ENCODE peak calls at places on chromosomes 12 and 14, in seven cellular contexts. Z is HCT116, C is body of pancreas, O is transverse colon, K is tibial nerve, S is uterus, W is H1. V is an unnamed sample. For H3K27me3, the result is how much of the 10 kb centered on the place peaks cover.

GRCh38 chr14:104927432-104927816 is 2.7 kb downstream of the PLD4 start:
- DNase-seq in Z (no peak), S (no peak), K (no peak), C (no peak), W (no peak), O (no peak), V (no peak)

GRCh38 chr12:119446459-119446858 is 111.9 kb downstream of the CCDC60 start:
- DNase-seq in K (no peak), W (no peak), Z (no peak), S (no peak), C (no peak), O (no peak), V (no peak)

GRCh38 chr12:100114574-100114973 is 28.1 kb downstream of the BLTP3B start:
- DNase-seq in C (no peak), K (no peak), S (no peak), Z (no peak), O (no peak), W (no peak), V (no peak)

GRCh38 chr12:108641446-108642268 is 8.0 kb upstream of the SELPLG start:
- DNase-seq in O (no peak), K (no peak), W (no peak), S (no peak), Z (no peak), C (no peak), V (no peak)

GRCh38 chr14:85118274-85118673 is 411.7 kb upstream of the FLRT2 start:
- DNase-seq in Z (no peak), C (no peak), W (no peak), K (no peak), O (no peak), S (no peak), V (no peak)

GRCh38 chr12:2138294-2138693 is 85.5 kb downstream of the CACNA1C start:
- DNase-seq in Z (no peak), S (no peak), C (no peak), W (no peak), K (no peak), O (no peak), V (no peak)

GRCh38 chr14:54704768-54705167 is 137.8 kb downstream of the SAMD4A start:
- DNase-seq in S (no peak), O (no peak), C (no peak), Z (no peak), K (no peak), W (no peak), V (no peak)

GRCh38 chr12:87678453-87678852 is 350.7 kb downstream of the C12orf50 start:
- DNase-seq in W (no peak), S (no peak), O (no peak), Z (no peak), C (no peak), K (no peak), V (no peak)

GRCh38 chr14:85463512-85463911 is 66.4 kb upstream of the FLRT2 start:
- DNase-seq in K (no peak), Z (no peak), O (no peak), C (peak), W (no peak), S (no peak), V (no peak)

GRCh38 chr14:24196071-24197061 is 1.1 kb upstream of the TM9SF1 start:
- DNase-seq in O (no peak), Z (no peak), K (no peak), C (no peak), S (no peak), W (no peak), V (no peak)

GRCh38 chr14:24194873-24195185 is 412 bp downstream of the TM9SF1 start:
- DNase-seq in W (no peak), K (no peak), S (no peak), Z (no peak), O (no peak), C (no peak), V (no peak)

GRCh38 chr14:24197066-24197465 is 1.8 kb upstream of the TM9SF1 start:
- DNase-seq in W (no peak), O (no peak), C (no peak), S (no peak), K (no peak), Z (no peak), V (no peak)

GRCh38 chr14:24194186-24194872 is 912 bp downstream of the TM9SF1 start:
- DNase-seq in W (no peak), K (no peak), Z (no peak), S (no peak), C (no peak), O (no peak), V (no peak)

DNA sequence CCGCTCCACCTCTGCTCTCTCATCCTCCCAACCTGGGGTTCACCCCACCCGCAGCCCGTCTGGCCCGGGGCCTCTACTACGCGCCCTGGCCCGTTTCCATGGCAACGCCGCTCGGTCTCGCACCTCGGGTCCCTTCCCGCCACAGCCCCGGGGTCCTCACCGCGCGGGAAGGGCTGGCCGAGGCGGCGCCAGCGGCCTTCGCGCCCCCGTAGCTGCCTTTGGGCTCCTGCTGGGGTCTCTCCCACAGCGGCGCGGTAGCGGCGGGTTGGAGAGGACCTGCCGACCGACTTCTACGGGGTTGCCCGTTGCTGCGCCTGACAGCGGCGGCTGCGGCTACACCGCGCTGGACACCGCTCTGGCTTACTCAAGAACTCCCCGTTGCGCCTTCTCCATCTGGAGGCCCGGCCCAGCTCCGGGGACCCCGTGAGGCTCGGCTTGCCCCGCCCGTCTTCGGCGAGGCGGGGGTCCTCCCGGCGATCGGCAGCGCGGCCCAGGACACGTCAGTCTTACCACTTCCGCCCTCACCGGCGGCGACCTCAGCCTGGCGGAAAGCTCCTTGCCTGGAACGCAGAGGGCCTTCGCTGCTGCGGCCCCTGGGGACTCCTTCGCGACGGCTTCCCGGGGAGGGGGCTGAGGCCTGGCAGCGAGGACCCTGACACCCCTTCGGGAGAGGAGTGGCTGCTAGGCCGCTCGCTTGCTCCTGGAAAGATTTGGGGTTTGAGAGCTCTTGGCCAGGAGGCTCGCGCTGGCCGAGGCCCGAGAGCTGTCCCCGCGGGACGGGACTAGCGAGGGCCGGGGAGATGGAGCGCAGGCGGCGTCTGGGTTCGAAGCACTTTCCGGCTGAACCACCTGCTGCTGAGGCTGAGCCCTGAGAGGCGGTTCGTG is at the start of gene TM9SF1:
- DNase-seq in K (peak), S (peak), Z (peak), C (peak), O (peak), W (peak), V (no peak)
- TF ChIP-seq POLR2A in K (no peak), S (peak), Z (no peak), C (peak), O (peak), W (peak), V (no peak)

DNA sequence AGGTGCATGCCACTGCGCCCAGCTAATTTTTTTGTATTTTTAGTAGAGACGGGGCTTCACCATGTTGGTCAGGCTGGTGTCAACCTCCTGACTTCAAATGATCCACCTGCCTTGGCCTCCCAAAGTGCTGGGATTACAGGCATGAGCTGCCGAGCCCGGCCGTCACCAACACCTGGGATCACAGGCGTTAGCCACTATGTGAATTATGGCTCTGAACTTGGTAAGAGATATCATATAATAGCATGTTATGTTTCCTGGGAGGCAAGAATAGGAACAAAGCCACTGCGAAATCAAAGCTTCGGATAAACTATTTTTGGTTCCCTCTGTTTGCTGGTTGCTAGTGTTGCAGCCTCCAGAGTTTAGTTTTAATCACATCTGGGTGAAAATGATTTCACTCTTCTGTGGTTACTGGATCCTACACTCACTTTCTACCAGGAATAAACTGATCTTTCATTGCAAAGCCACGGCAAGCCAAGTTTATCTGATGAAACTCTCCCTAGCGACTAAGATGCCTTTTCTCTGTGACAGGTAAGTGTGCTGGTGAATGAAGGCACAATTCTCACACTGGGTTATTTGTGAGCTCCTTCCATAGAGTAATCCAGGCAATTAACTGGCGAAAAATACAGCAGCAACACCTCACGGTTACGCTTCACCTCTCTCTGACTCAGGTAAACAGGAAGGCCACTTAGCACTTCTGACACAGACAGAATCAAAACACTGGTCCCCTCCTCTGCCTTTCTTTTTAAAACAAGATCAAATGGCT is 16.7 kb downstream of the SNRNP35 start:
- DNase-seq in S (no peak), Z (no peak), W (no peak), C (no peak), K (no peak), O (no peak), V (no peak)
- H3K27ac ChIP-seq in S (no peak), Z (no peak), W (no peak), C (no peak), K (no peak), O (no peak), V (peak)

DNA sequence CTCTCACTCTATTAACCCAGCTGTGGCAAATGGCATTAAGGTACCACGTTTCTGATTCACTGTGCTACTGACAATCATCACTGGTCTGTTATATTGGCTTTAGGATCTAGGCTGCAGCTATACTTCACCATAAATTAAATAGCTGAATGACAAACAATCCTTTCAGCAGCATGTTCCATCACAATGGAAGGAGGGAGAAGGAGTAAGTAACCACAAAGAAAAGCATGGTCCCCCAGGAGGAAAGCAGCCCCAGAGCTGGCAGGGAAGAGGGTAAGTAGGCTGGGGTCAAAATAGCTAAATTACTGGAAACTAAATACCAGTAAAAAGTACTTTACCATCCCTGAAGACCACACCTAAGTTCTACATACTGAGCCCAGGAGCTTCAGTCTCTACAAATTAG is 2.8 kb downstream of the ARMH4 start:
- DNase-seq in W (no peak), C (no peak), K (no peak), O (no peak), Z (no peak), S (no peak), V (no peak)
- H3K27me3 ChIP-seq in W (under half), C (under half), K (under half), O (under half), Z (under half), S (under half), V (under half)

DNA sequence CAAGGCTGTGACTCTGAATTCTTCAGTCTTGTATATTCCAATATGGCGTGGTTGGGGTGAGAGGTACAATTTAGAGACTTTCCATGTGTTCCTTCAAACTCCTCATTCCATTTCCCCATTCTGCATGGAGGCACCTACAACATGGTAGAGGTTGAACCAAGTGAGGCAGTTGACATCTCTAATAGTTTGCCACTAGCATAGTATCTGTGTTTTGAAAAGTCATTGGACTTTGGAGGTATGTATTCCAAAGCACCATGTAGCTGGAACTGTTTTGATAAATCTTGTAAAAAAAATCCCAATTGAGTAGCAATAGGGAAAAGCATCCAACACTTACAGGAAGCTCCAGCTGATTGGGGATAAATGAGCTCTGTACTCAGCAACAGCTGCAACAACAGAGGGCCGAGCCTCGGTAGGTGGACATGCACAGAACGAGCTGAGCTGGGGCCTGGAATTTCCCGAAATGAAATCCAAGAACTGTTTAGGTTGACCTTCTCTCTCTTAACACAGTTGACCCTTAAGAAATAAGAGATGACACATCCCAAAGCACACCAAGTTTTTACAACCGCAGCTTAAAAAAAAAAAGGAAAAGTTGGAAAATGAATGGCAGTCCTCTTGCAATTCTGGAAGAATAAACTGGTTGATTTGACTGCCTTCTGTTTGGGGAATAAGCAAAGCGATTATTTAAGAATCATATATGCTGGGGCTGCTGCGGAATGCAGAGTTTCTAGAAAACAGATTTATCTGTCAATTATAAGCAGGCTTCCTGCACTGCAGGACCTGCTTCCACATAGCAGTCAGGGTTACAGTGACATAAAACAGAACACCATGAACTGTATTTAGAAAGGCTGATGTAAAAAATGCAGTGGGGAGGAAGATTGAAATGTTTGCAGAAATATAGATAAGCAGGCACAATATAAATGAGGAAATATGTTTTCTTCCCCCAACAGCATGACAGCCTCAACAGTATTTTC is 194.6 kb upstream of the KRR1 start:
- DNase-seq in S (peak), O (no peak), C (no peak), W (no peak), K (no peak), Z (peak), V (no peak)
- TF ChIP-seq POLR2A in S (no peak), O (no peak), C (no peak), W (no peak), K (no peak), Z (no peak), V (no peak)

DNA sequence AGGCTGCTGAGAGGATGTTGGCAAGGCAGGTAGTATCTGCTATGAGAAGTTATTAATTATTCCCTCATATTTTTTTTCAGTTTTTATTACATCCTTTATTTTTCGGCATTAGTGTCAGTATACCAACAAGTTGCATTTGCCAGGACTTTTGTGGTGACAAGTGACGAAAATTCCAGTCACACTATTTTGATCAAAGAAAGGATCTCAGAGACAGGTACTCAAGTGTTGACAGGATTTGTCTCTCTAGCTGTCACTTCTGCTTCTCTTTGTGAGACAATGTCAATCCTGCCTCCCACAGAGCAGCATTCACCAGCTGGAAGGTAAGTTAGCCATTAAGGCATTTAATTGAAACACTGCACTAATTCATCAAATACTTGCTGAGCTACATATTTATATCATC is 18.0 kb upstream of the IFNG start:
- DNase-seq in S (no peak), Z (no peak), K (no peak), C (no peak), O (no peak), W (no peak), V (no peak)
- H3K27ac ChIP-seq in S (no peak), Z (no peak), K (no peak), C (no peak), O (no peak), W (no peak), V (no peak)

GRCh38 chr14:56794557-56795283 is 15.6 kb downstream of the OTX2 start:
- DNase-seq in O (no peak), Z (no peak), C (no peak), S (no peak), W (peak), K (no peak), V (no peak)

GRCh38 chr14:56795284-56795622 is 15.0 kb downstream of the OTX2 start:
- DNase-seq in W (no peak), K (no peak), Z (no peak), S (no peak), O (no peak), C (no peak), V (no peak)

GRCh38 chr14:56797003-56797568 is 13.2 kb downstream of the OTX2 start:
- DNase-seq in K (no peak), C (no peak), W (peak), S (no peak), O (no peak), Z (no peak), V (no peak)

GRCh38 chr14:56797569-56798446 is 12.5 kb downstream of the OTX2 start:
- DNase-seq in Z (no peak), O (no peak), W (peak), C (no peak), S (no peak), K (no peak), V (no peak)

DNA sequence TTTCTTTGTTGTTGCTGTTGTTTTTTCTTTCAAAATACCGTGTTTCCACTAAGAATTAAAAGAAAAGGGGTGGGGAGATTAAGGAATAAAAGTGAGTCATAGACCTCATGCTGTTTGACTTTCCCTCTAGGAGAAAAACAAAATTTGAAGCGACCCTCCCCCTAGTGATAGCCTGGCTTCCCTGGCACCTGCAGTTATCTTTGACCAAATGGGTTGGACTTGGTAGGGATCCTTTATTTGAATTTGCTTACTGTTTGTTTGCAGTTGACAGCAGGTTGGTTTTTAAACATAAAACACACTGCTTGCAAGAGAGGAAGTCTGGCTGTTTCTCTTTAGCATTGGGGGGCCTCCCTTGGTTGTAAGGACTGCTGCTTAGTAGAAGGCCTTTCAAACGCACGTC is 14.0 kb downstream of the OTX2 start:
- DNase-seq in S (no peak), K (no peak), O (no peak), C (no peak), W (no peak), Z (no peak), V (no peak)
- H3K27me3 ChIP-seq in S (under half), K (half or more), O (half or more), C (under half), W (under half), Z (under half), V (half or more)

DNA sequence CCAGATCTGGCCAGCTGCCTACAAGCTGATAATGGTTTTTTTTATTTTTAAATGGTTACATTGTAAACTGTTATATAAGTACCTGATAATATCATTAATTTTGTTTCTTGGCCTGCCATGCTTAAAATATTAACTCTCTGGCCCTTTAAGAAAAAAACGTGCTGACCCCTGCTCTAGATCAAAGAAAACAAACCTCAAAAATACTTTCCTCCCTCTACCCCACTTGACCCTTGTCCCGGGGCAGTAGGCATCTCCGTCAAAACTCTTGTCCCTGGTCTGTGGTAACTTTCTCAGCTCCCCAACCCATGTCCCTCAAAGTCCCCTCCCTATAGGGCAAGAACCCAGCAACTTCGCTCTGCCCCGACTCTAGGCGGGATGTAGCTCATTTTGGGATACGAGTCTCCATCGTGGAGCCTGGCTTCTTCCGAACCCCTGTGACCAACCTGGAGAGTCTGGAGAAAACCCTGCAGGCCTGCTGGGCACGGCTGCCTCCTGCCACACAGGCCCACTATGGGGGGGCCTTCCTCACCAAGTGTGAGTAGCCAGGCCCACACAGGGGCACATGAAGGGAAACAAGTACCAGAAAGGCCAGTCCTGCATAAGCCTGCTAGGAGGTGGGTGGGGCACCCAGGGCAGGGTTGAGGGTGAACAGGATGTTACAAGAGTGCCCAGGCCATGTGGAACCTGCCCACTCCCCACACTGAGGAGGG is 3.5 kb downstream of the RDH5 start:
- DNase-seq in K (no peak), O (peak), W (no peak), S (no peak), Z (no peak), C (no peak), V (no peak)
- TF ChIP-seq POLR2A in K (no peak), O (no peak), W (no peak), S (no peak), Z (no peak), C (no peak), V (no peak)

GRCh38 chr12:124508323-124509096 is 58.9 kb downstream of the NCOR2 start:
- DNase-seq in W (no peak), S (peak), K (peak), C (no peak), O (no peak), Z (no peak), V (no peak)

GRCh38 chr12:124505001-124505818 is 62.2 kb downstream of the NCOR2 start:
- DNase-seq in Z (no peak), O (no peak), S (no peak), W (no peak), K (no peak), C (no peak), V (no peak)

GRCh38 chr12:124507188-124508109 is 60.0 kb downstream of the NCOR2 start:
- DNase-seq in S (peak), C (no peak), O (no peak), W (no peak), K (peak), Z (no peak), V (no peak)

GRCh38 chr12:124506145-124506831 is 61.1 kb downstream of the NCOR2 start:
- DNase-seq in K (peak), W (no peak), C (peak), O (peak), Z (no peak), S (peak), V (peak)

GRCh38 chr12:124506832-124507153 is 60.6 kb downstream of the NCOR2 start:
- DNase-seq in C (no peak), K (no peak), W (no peak), Z (no peak), O (no peak), S (no peak), V (no peak)
- H3K27ac ChIP-seq in C (peak), K (peak), W (no peak), Z (no peak), O (peak), S (peak), V (peak)